ENCODE peak calls at places on chromosomes 13 and 19, in seven cellular contexts. V, P, T, Q, W, H and X are unnamed samples.

GRCh38 chr13:54928071-54928470 is 1899.5 kb downstream of the OLFM4 start:
- DNase-seq in P (no peak), T (no peak), V (no peak), H (no peak), Q (no peak), W (no peak), X (no peak)

GRCh38 chr13:26465954-26466353 is 91.5 kb upstream of the WASF3 start:
- DNase-seq in Q (no peak), T (no peak), P (no peak), W (no peak), V (no peak), H (peak), X (no peak)

GRCh38 chr19:31064486-31064885 is 284.8 kb downstream of the TSHZ3 start:
- DNase-seq in T (no peak), Q (no peak), P (no peak), W (no peak), V (no peak), H (no peak), X (no peak)

GRCh38 chr13:40120288-40120687 is 464.8 kb downstream of the COG6 start:
- DNase-seq in Q (no peak), W (no peak), V (no peak), T (no peak), H (no peak), P (no peak), X (no peak)

GRCh38 chr13:22235950-22236290 is 565.0 kb downstream of the FGF9 start:
- DNase-seq in V (no peak), T (no peak), W (no peak), H (peak), P (no peak), Q (no peak), X (no peak)

GRCh38 chr13:47004552-47004951 is 107.7 kb upstream of the HTR2A start:
- DNase-seq in P (no peak), Q (no peak), V (no peak), T (no peak), H (no peak), W (no peak), X (no peak)

GRCh38 chr13:34254366-34254765 is 436.4 kb downstream of the RFC3 start:
- DNase-seq in T (no peak), Q (no peak), W (no peak), P (no peak), V (no peak), H (no peak), X (no peak)

GRCh38 chr13:27978301-27978968 is 9.3 kb upstream of the CDX2 start:
- DNase-seq in V (no peak), Q (no peak), T (no peak), H (peak), P (no peak), W (no peak), X (peak)

GRCh38 chr19:18607222-18608101 is 863 bp upstream of the CRLF1 start:
- DNase-seq in H (peak), T (no peak), P (no peak), V (no peak), W (peak), Q (no peak), X (no peak)

GRCh38 chr19:54478677-54479266 is 5.7 kb upstream of the CDC42EP5 start:
- DNase-seq in V (no peak), T (peak), Q (no peak), H (peak), W (no peak), P (no peak), X (no peak)

GRCh38 chr19:52494518-52494917 is 33.0 kb upstream of the ZNF808 start:
- DNase-seq in W (no peak), Q (no peak), V (no peak), P (no peak), H (no peak), T (no peak), X (no peak)

GRCh38 chr19:3535235-3535921 is 3.6 kb upstream of the TEKTIP1 start:
- DNase-seq in H (no peak), Q (no peak), W (peak), P (peak), T (no peak), V (no peak), X (no peak)

GRCh38 chr19:56623006-56623405 is 20.0 kb upstream of the SMIM17 start:
- DNase-seq in P (no peak), Q (no peak), T (no peak), W (no peak), V (no peak), H (no peak), X (no peak)

GRCh38 chr19:8811315-8812172 is 20.6 kb downstream of the ZNF558 start:
- DNase-seq in W (no peak), V (no peak), P (no peak), T (peak), Q (no peak), H (no peak), X (no peak)

GRCh38 chr19:48844472-48844871 is 8.2 kb upstream of the HSD17B14 start:
- DNase-seq in W (no peak), V (no peak), P (no peak), H (no peak), Q (no peak), T (peak), X (no peak)

GRCh38 chr13:23844132-23844531 is 45.1 kb downstream of the MIPEP start:
- DNase-seq in W (no peak), V (no peak), P (no peak), H (no peak), Q (no peak), T (no peak), X (no peak)

GRCh38 chr19:19115954-19116353 is 22.3 kb downstream of the TMEM161A start:
- DNase-seq in W (no peak), Q (peak), T (peak), P (no peak), V (peak), H (peak), X (peak)

GRCh38 chr13:66915596-66916185 is 314.4 kb downstream of the PCDH9 start:
- DNase-seq in T (peak), V (no peak), W (no peak), H (no peak), Q (no peak), P (no peak), X (no peak)

GRCh38 chr19:54252243-54252642 is 4.8 kb downstream of the LILRB5 start:
- DNase-seq in V (no peak), T (no peak), H (no peak), P (no peak), Q (no peak), W (no peak), X (no peak)

GRCh38 chr19:7607874-7608560 is 12.4 kb downstream of the CAMSAP3 start:
- DNase-seq in H (no peak), P (no peak), W (peak), Q (no peak), T (no peak), V (no peak), X (no peak)

GRCh38 chr19:38409631-38410133 is 6.8 kb downstream of the FAM98C start:
- DNase-seq in P (peak), V (no peak), T (peak), H (no peak), Q (no peak), W (no peak), X (no peak)

GRCh38 chr13:108086678-108087077 is 128.7 kb downstream of the LIG4 start:
- DNase-seq in Q (no peak), W (no peak), T (peak), P (no peak), V (no peak), H (no peak), X (no peak)

GRCh38 chr13:31161583-31162150 is at the start of gene HSPH1:
- DNase-seq in H (no peak), P (peak), T (peak), W (peak), Q (peak), V (peak), X (peak)
- TF ChIP-seq EP300 in H (no peak), P (no peak), T (no peak), W (no peak), Q (no peak), V (peak), X (peak)

GRCh38 chr13:30450066-30450465 is 15.7 kb downstream of the HMGB1 start:
- DNase-seq in Q (no peak), T (no peak), W (no peak), H (no peak), V (no peak), P (no peak), X (no peak)
- TF ChIP-seq EP300 in Q (no peak), T (no peak), W (no peak), H (no peak), V (no peak), P (no peak), X (no peak)

GRCh38 chr13:45432737-45433380 is 14.7 kb upstream of the SLC25A30 start:
- DNase-seq in W (no peak), T (no peak), P (no peak), Q (no peak), H (no peak), V (no peak), X (no peak)

GRCh38 chr13:45436332-45436731 is 18.2 kb upstream of the SLC25A30 start:
- DNase-seq in V (no peak), T (no peak), Q (no peak), H (no peak), P (no peak), W (no peak), X (no peak)

GRCh38 chr13:45436953-45437352 is 18.8 kb upstream of the SLC25A30 start:
- DNase-seq in W (no peak), P (no peak), Q (no peak), V (no peak), T (no peak), H (no peak), X (no peak)

GRCh38 chr13:45433381-45433790 is 15.2 kb upstream of the SLC25A30 start:
- DNase-seq in H (no peak), W (no peak), T (no peak), Q (no peak), P (no peak), V (no peak), X (no peak)

DNA sequence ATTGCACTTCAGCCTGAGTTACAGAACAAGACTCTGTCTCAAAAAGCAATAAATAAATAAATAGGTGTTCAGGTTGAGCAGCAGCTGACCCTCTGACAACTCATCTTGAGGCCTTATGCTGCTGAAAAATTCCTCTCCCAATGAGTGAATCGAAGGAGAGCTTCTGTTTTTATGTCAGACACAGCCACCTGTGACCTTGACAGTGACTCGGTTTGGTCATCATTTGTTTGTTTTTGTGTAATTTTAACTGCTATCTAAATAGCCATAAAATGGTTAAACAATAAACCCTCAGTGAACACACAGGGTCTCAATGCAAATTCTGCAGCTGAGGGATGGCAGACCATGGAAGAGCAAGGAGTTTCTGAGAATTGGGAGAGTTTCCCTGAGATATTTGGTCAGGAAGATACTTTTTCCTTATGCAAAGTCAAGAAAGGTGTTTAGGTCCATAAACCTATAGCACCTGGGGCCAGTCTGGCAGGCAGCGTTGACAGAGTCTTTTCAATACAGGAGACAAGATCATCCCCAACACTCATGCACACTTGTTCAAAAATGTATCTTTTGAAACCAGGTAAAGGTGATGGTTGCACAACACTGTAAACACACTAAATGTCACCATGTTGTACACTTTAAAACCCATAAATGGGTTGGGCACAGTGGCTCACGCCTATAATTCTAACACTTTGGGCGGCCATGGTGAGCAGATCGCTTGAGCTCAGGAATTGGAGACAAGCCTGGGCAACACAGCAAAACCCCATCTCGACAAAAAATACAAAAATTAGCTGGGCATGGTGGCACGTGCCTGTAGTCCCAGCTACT is 16.6 kb upstream of the SLC25A30 start:
- DNase-seq in W (no peak), P (no peak), H (no peak), V (no peak), Q (no peak), T (no peak), X (peak)
- TF ChIP-seq EP300 in W (no peak), P (no peak), H (no peak), V (no peak), Q (no peak), T (no peak), X (no peak)

DNA sequence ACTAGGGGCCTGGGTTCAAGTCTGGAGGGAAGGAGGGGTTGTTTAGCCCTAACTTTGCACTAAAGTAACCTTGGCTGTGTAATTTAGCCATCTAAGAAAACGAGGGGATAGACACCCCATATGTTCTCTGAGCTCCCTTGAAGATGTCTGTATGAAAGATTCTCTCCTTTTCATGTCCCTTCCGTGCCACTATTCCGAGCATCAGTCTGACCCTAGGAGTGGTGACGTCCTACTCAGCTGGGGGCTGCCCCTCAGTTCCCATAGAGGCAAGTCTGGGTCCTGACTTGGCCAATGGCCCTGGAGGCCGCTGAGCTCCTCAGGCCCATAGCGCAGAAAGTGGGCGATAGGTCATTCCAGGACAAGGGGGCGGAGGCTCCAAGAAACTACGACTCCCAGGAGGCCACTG is 790 bp upstream of the WDFY2 start:
- DNase-seq in H (no peak), T (no peak), V (peak), W (no peak), Q (no peak), P (no peak), X (no peak)
- TF ChIP-seq EP300 in H (no peak), T (no peak), V (no peak), W (no peak), Q (no peak), P (no peak), X (no peak)

GRCh38 chr13:110138009-110138699 is 168.8 kb downstream of the COL4A1 start:
- DNase-seq in H (no peak), V (peak), P (peak), Q (peak), W (peak), T (peak), X (peak)
- TF ChIP-seq EP300 in H (no peak), V (peak), P (no peak), Q (peak), W (no peak), T (no peak), X (no peak)